ENCODE peak calls at places on chromosomes 4 and X, in six cellular contexts. Q is iPS DF 19.7; T is brain microvascular endothelial cell; D is iPS DF 6.9; A is NCI-H460; U is activated CD4-positive, alpha-beta T cell treated with anti-CD3 and anti-CD28 coated beads, Interleukin-2, amount 10 ng/mL, durations not matched to agents 7 days and 5 days. Y is an unnamed sample.

GRCh38 chrX:12975999-12976558 is 1.2 kb downstream of the TMSB4X start:
- DNase-seq in T (peak), D (no peak), U (peak), Q (no peak), A (no peak), Y (peak)

GRCh38 chr4:27293831-27294230 is 433.2 kb downstream of the STIM2 start:
- DNase-seq in D (no peak), U (no peak), T (no peak), A (no peak), Q (no peak), Y (no peak)

GRCh38 chrX:116342903-116343302 is 93.5 kb upstream of the SLC6A14 start:
- DNase-seq in D (no peak), T (no peak), U (no peak), A (no peak), Q (no peak), Y (no peak)

GRCh38 chrX:43860646-43861370 is 21.4 kb downstream of the MAOB start:
- DNase-seq in A (no peak), Q (no peak), U (no peak), D (no peak), T (peak), Y (no peak)

GRCh38 chrX:9530848-9531274 is 66.0 kb downstream of the TBL1X start:
- DNase-seq in T (peak), Q (peak), A (peak), D (peak), U (peak), Y (peak)

GRCh38 chr4:112327950-112328349 is 30.8 kb downstream of the ALPK1 start:
- DNase-seq in D (no peak), U (peak), Q (no peak), A (peak), T (peak), Y (no peak)

GRCh38 chr4:68369474-68369805 is 19.6 kb upstream of the YTHDC1 start:
- DNase-seq in Q (no peak), T (no peak), A (no peak), U (no peak), D (no peak), Y (no peak)

GRCh38 chr4:180539284-180539683 is 1703.9 kb upstream of the TENM3 start:
- DNase-seq in T (no peak), Q (no peak), A (no peak), U (no peak), D (no peak), Y (no peak)

GRCh38 chr4:139099366-139099982 is 77.5 kb downstream of the ELF2 start:
- DNase-seq in T (peak), U (peak), D (peak), A (peak), Q (peak), Y (peak)

GRCh38 chrX:19183777-19184485 is 61.7 kb upstream of the ADGRG2 start:
- DNase-seq in D (no peak), T (no peak), Q (no peak), A (no peak), U (no peak), Y (no peak)

GRCh38 chr4:5609265-5610007 is 98.9 kb downstream of the EVC2 start:
- DNase-seq in A (no peak), D (no peak), T (no peak), Q (no peak), U (no peak), Y (no peak)